ENCODE peak calls at places on chromosome 18, in six cellular contexts. One of them, this sample, is unnamed.

GRCh38 chr18:9547767-9548166 is 66.6 kb downstream of the PPP4R1 start:
- DNase-seq in HS-27A: no peak
- DNase-seq in RCC 7860: no peak
- DNase-seq in activated naive CD4-positive, alpha-beta T cell treated with anti-CD3 and anti-CD28 coated beads, Interleukin-2, amount 10 ng/mL, durations not matched to agents 7 days and 5 days: no peak
- DNase-seq in thoracic aorta: no peak
- DNase-seq in HepG2: no peak
- DNase-seq in this sample: no peak

GRCh38 chr18:51724790-51725721 is 527.6 kb upstream of the MEX3C start:
- DNase-seq in activated naive CD4-positive, alpha-beta T cell treated with anti-CD3 and anti-CD28 coated beads, Interleukin-2, amount 10 ng/mL, durations not matched to agents 7 days and 5 days: no peak
- DNase-seq in HS-27A: no peak
- DNase-seq in thoracic aorta: no peak
- DNase-seq in HepG2: no peak
- DNase-seq in RCC 7860: no peak
- DNase-seq in this sample: no peak

GRCh38 chr18:48324651-48325050 is 84.5 kb downstream of the ZBTB7C start:
- DNase-seq in RCC 7860: no peak
- DNase-seq in HS-27A: no peak
- DNase-seq in HepG2: no peak
- DNase-seq in thoracic aorta: no peak
- DNase-seq in activated naive CD4-positive, alpha-beta T cell treated with anti-CD3 and anti-CD28 coated beads, Interleukin-2, amount 10 ng/mL, durations not matched to agents 7 days and 5 days: no peak
- DNase-seq in this sample: no peak

GRCh38 chr18:50277935-50278334 is 3.4 kb downstream of the MBD1 start:
- DNase-seq in HS-27A: no peak
- DNase-seq in HepG2: no peak
- DNase-seq in activated naive CD4-positive, alpha-beta T cell treated with anti-CD3 and anti-CD28 coated beads, Interleukin-2, amount 10 ng/mL, durations not matched to agents 7 days and 5 days: no peak
- DNase-seq in thoracic aorta: no peak
- DNase-seq in RCC 7860: no peak
- DNase-seq in this sample: no peak

GRCh38 chr18:62982600-62983251 is 267.4 kb downstream of the PHLPP1 start:
- DNase-seq in HepG2: peak; percentile 36
- DNase-seq in thoracic aorta: no peak
- DNase-seq in HS-27A: no peak
- DNase-seq in RCC 7860: peak; percentile 18
- DNase-seq in activated naive CD4-positive, alpha-beta T cell treated with anti-CD3 and anti-CD28 coated beads, Interleukin-2, amount 10 ng/mL, durations not matched to agents 7 days and 5 days: peak; percentile 68
- DNase-seq in this sample: no peak

GRCh38 chr18:45688834-45689233 is 35.1 kb upstream of the SLC14A1 start:
- DNase-seq in HepG2: no peak
- DNase-seq in RCC 7860: no peak
- DNase-seq in HS-27A: no peak
- DNase-seq in thoracic aorta: no peak
- DNase-seq in activated naive CD4-positive, alpha-beta T cell treated with anti-CD3 and anti-CD28 coated beads, Interleukin-2, amount 10 ng/mL, durations not matched to agents 7 days and 5 days: peak; percentile 55
- DNase-seq in this sample: no peak

GRCh38 chr18:41326311-41326710 is 628.7 kb upstream of the PIK3C3 start:
- DNase-seq in thoracic aorta: no peak
- DNase-seq in HepG2: no peak
- DNase-seq in RCC 7860: no peak
- DNase-seq in activated naive CD4-positive, alpha-beta T cell treated with anti-CD3 and anti-CD28 coated beads, Interleukin-2, amount 10 ng/mL, durations not matched to agents 7 days and 5 days: no peak
- DNase-seq in HS-27A: no peak
- DNase-seq in this sample: peak; percentile 53

GRCh38 chr18:3615374-3615773 is 165.4 kb downstream of the TGIF1 start:
- DNase-seq in RCC 7860: no peak
- DNase-seq in HepG2: no peak
- DNase-seq in activated naive CD4-positive, alpha-beta T cell treated with anti-CD3 and anti-CD28 coated beads, Interleukin-2, amount 10 ng/mL, durations not matched to agents 7 days and 5 days: no peak
- DNase-seq in thoracic aorta: no peak
- DNase-seq in HS-27A: no peak
- DNase-seq in this sample: no peak

GRCh38 chr18:59779979-59780378 is 82.8 kb upstream of the CCBE1 start:
- DNase-seq in thoracic aorta: no peak
- DNase-seq in HS-27A: peak; percentile 59
- DNase-seq in HepG2: no peak
- DNase-seq in activated naive CD4-positive, alpha-beta T cell treated with anti-CD3 and anti-CD28 coated beads, Interleukin-2, amount 10 ng/mL, durations not matched to agents 7 days and 5 days: no peak
- DNase-seq in RCC 7860: peak; percentile 83
- DNase-seq in this sample: peak; percentile 50

GRCh38 chr18:34773961-34774754 is 64.1 kb downstream of the DTNA start:
- DNase-seq in HepG2: no peak
- DNase-seq in thoracic aorta: no peak
- DNase-seq in HS-27A: peak; percentile 62
- DNase-seq in activated naive CD4-positive, alpha-beta T cell treated with anti-CD3 and anti-CD28 coated beads, Interleukin-2, amount 10 ng/mL, durations not matched to agents 7 days and 5 days: no peak
- DNase-seq in RCC 7860: no peak
- DNase-seq in this sample: peak; percentile 54

GRCh38 chr18:13932285-13933025 is 17.1 kb upstream of the MC2R start:
- DNase-seq in activated naive CD4-positive, alpha-beta T cell treated with anti-CD3 and anti-CD28 coated beads, Interleukin-2, amount 10 ng/mL, durations not matched to agents 7 days and 5 days: no peak
- DNase-seq in thoracic aorta: no peak
- DNase-seq in HS-27A: no peak
- DNase-seq in HepG2: no peak
- DNase-seq in RCC 7860: no peak
- DNase-seq in this sample: no peak

GRCh38 chr18:58495634-58496033 is 133.3 kb downstream of the ALPK2 start:
- DNase-seq in HS-27A: no peak
- DNase-seq in activated naive CD4-positive, alpha-beta T cell treated with anti-CD3 and anti-CD28 coated beads, Interleukin-2, amount 10 ng/mL, durations not matched to agents 7 days and 5 days: no peak
- DNase-seq in thoracic aorta: no peak
- DNase-seq in RCC 7860: peak; percentile 57
- DNase-seq in HepG2: no peak
- DNase-seq in this sample: no peak

GRCh38 chr18:60684843-60685513 is 312.4 kb upstream of the MC4R start:
- DNase-seq in thoracic aorta: no peak
- DNase-seq in HepG2: peak; percentile 2
- DNase-seq in HS-27A: no peak
- DNase-seq in activated naive CD4-positive, alpha-beta T cell treated with anti-CD3 and anti-CD28 coated beads, Interleukin-2, amount 10 ng/mL, durations not matched to agents 7 days and 5 days: no peak
- DNase-seq in RCC 7860: peak; percentile 7
- DNase-seq in this sample: peak; percentile 3

GRCh38 chr18:44541159-44541558 is 139.5 kb upstream of the SETBP1 start:
- DNase-seq in activated naive CD4-positive, alpha-beta T cell treated with anti-CD3 and anti-CD28 coated beads, Interleukin-2, amount 10 ng/mL, durations not matched to agents 7 days and 5 days: no peak
- DNase-seq in thoracic aorta: no peak
- DNase-seq in RCC 7860: no peak
- DNase-seq in HS-27A: no peak
- DNase-seq in HepG2: no peak
- DNase-seq in this sample: peak; percentile 45

GRCh38 chr18:70848329-70848728 is 559.5 kb downstream of the SOCS6 start:
- DNase-seq in activated naive CD4-positive, alpha-beta T cell treated with anti-CD3 and anti-CD28 coated beads, Interleukin-2, amount 10 ng/mL, durations not matched to agents 7 days and 5 days: no peak
- DNase-seq in HS-27A: no peak
- DNase-seq in HepG2: no peak
- DNase-seq in thoracic aorta: no peak
- DNase-seq in RCC 7860: no peak
- DNase-seq in this sample: no peak

GRCh38 chr18:27583021-27583420 is 397.9 kb upstream of the CHST9 start:
- DNase-seq in HepG2: no peak
- DNase-seq in activated naive CD4-positive, alpha-beta T cell treated with anti-CD3 and anti-CD28 coated beads, Interleukin-2, amount 10 ng/mL, durations not matched to agents 7 days and 5 days: no peak
- DNase-seq in RCC 7860: peak; percentile 53
- DNase-seq in thoracic aorta: no peak
- DNase-seq in HS-27A: no peak
- DNase-seq in this sample: peak; percentile 26

This sample was measured in skeletal muscle cell.